ENCODE peak calls at places on chromosomes 1 and 21, in six cellular contexts. R is RWPE2, W is NCI-H774, J is T-helper 2 cell, Y is spleen, U is NCI-H1105. S is an unnamed sample.

GRCh38 chr1:56535362-56535761 is 44.0 kb downstream of the PLPP3 start:
- DNase-seq in R (no peak), W (no peak), J (no peak), Y (no peak), U (no peak), S (no peak)

GRCh38 chr1:31308036-31308435 is 11.2 kb downstream of the ZCCHC17 start:
- DNase-seq in R (no peak), W (no peak), J (no peak), Y (no peak), U (no peak), S (no peak)

GRCh38 chr1:228134591-228134990 is 5.5 kb upstream of the GUK1 start:
- DNase-seq in R (no peak), W (no peak), J (no peak), Y (no peak), U (no peak), S (no peak)

GRCh38 chr1:19096036-19096833 is 113.8 kb downstream of the UBR4 start:
- DNase-seq in R (no peak), W (no peak), J (no peak), Y (no peak), U (no peak), S (no peak)

GRCh38 chr1:151728151-151728711 is 6.9 kb downstream of the RIIAD1 start:
- DNase-seq in R (no peak), W (no peak), J (no peak), Y (no peak), U (peak), S (no peak)

GRCh38 chr21:37119421-37120218 is 46.6 kb downstream of the TTC3 start:
- DNase-seq in R (no peak), W (no peak), J (no peak), Y (no peak), U (no peak), S (no peak)

GRCh38 chr1:228368801-228369607 is 37.6 kb downstream of the TRIM11 start:
- DNase-seq in R (peak), W (no peak), J (no peak), Y (peak), U (no peak), S (no peak)

GRCh38 chr1:111990878-111991760 is 1.7 kb upstream of the KCND3 start:
- DNase-seq in R (no peak), W (peak), J (no peak), Y (no peak), U (peak), S (no peak)

GRCh38 chr1:245837741-245838140 is 669.3 kb downstream of the SMYD3 start:
- DNase-seq in R (no peak), W (no peak), J (no peak), Y (no peak), U (no peak), S (no peak)

GRCh38 chr21:14825405-14826032 is 239.3 kb downstream of the NRIP1 start:
- DNase-seq in R (no peak), W (no peak), J (no peak), Y (no peak), U (no peak), S (peak)

GRCh38 chr1:212401042-212401441 is 13.6 kb downstream of the PACC1 start:
- DNase-seq in R (no peak), W (no peak), J (no peak), Y (no peak), U (no peak), S (no peak)

GRCh38 chr1:64029037-64029436 is 174.4 kb upstream of the UBE2U start:
- DNase-seq in R (no peak), W (no peak), J (no peak), Y (no peak), U (no peak), S (no peak)

GRCh38 chr1:31701137-31701736 is 2.6 kb downstream of the COL16A1 start:
- DNase-seq in R (peak), W (no peak), J (no peak), Y (no peak), U (no peak), S (no peak)

GRCh38 chr21:41139275-41139674 is 28.7 kb upstream of the BACE2 start:
- DNase-seq in R (no peak), W (no peak), J (no peak), Y (no peak), U (no peak), S (no peak)

GRCh38 chr1:94765958-94766357 is 54.2 kb upstream of the SLC44A3 start:
- DNase-seq in R (no peak), W (no peak), J (no peak), Y (no peak), U (no peak), S (no peak)

S was measured in MM.1S.